ENCODE peak calls at places on chromosome 18, in six cellular contexts. A, D, H, M, U and R are unnamed samples.

GRCh38 chr18:61551586-61551985 is 218.4 kb downstream of the CDH20 start:
- DNase-seq in A (peak; percentile 88), M (no peak), D (peak; percentile 77), U (peak; percentile 20), H (peak; percentile 88), R (peak; percentile 79)

GRCh38 chr18:43533371-43533770 is 256.1 kb upstream of the SYT4 start:
- DNase-seq in M (no peak), A (no peak), H (no peak), D (no peak), U (no peak), R (no peak)

GRCh38 chr18:42745171-42745570 is 370.3 kb downstream of the RIT2 start:
- DNase-seq in M (no peak), H (no peak), A (no peak), U (no peak), D (no peak), R (no peak)

GRCh38 chr18:26386002-26386401 is 159.8 kb downstream of the TAF4B start:
- DNase-seq in M (no peak), D (no peak), A (peak; percentile 87), U (no peak), H (peak; percentile 46), R (no peak)

GRCh38 chr18:21486905-21487437 is 113.5 kb downstream of the ESCO1 start:
- DNase-seq in M (no peak), H (no peak), A (no peak), U (no peak), D (no peak), R (no peak)

GRCh38 chr18:70195852-70196434 is 9.5 kb downstream of the RTTN start:
- DNase-seq in D (peak; percentile 10), A (peak; percentile 57), H (peak; percentile 70), M (no peak), U (peak; percentile 9), R (no peak)

GRCh38 chr18:55124078-55124477 is 164.8 kb upstream of the CCDC68 start:
- DNase-seq in D (no peak), A (no peak), U (no peak), H (peak; percentile 16), M (no peak), R (no peak)

GRCh38 chr18:78737006-78737915 is 242.4 kb upstream of the SALL3 start:
- DNase-seq in D (no peak), A (no peak), U (no peak), M (no peak), H (no peak), R (no peak)

GRCh38 chr18:42559292-42559691 is 556.2 kb downstream of the RIT2 start:
- DNase-seq in D (no peak), H (no peak), M (no peak), A (no peak), U (no peak), R (no peak)

GRCh38 chr18:49655266-49656097 is 93.6 kb downstream of the LIPG start:
- DNase-seq in D (no peak), A (no peak), M (no peak), U (no peak), H (no peak), R (no peak)

GRCh38 chr18:29191263-29191662 is 1014.3 kb upstream of the CDH2 start:
- DNase-seq in M (no peak), D (no peak), H (peak; percentile 45), U (no peak), A (peak; percentile 14), R (no peak)

GRCh38 chr18:69956037-69956436 is 8.4 kb upstream of the CD226 start:
- DNase-seq in M (no peak), D (no peak), U (no peak), A (no peak), H (no peak), R (no peak)

GRCh38 chr18:79794851-79795250 is 2.9 kb upstream of the KCNG2 start:
- DNase-seq in A (no peak), H (no peak), U (no peak), M (peak; percentile 63), D (no peak), R (no peak)

GRCh38 chr18:45682181-45682580 is 41.8 kb upstream of the SLC14A1 start:
- DNase-seq in M (no peak), D (no peak), A (no peak), U (no peak), H (no peak), R (no peak)

GRCh38 chr18:5518179-5518770 is 25.5 kb downstream of the EPB41L3 start:
- DNase-seq in D (no peak), M (no peak), U (no peak), H (no peak), A (no peak), R (no peak)

GRCh38 chr18:629303-630150 is 27.9 kb upstream of the TYMS start:
- DNase-seq in A (no peak), U (no peak), D (no peak), M (no peak), H (no peak), R (no peak)

GRCh38 chr18:58687871-58688308 is 16.6 kb downstream of the MALT1 start:
- DNase-seq in U (no peak), M (no peak), A (peak; percentile 18), D (no peak), H (no peak), R (no peak)

GRCh38 chr18:79986726-79987125 is 1.6 kb downstream of the TXNL4A start:
- DNase-seq in H (no peak), M (no peak), D (no peak), U (no peak), A (peak; percentile 8), R (no peak)

GRCh38 chr18:55264108-55264507 is 304.8 kb upstream of the CCDC68 start:
- DNase-seq in U (no peak), A (peak; percentile 71), M (no peak), D (peak; percentile 16), H (peak; percentile 26), R (no peak)

GRCh38 chr18:2002178-2002577 is 569.1 kb downstream of the METTL4 start:
- DNase-seq in D (no peak), M (no peak), H (no peak), U (no peak), A (no peak), R (no peak)

GRCh38 chr18:22604390-22604985 is 186.8 kb upstream of the CTAGE1 start:
- DNase-seq in D (peak; percentile 63), H (peak; percentile 36), M (peak; percentile 68), A (peak; percentile 91), U (no peak), R (no peak)

GRCh38 chr18:57906852-57907251 is 103.7 kb upstream of the ATP8B1 start:
- DNase-seq in D (no peak), U (no peak), M (no peak), A (no peak), H (no peak), R (no peak)

GRCh38 chr18:39406941-39407340 is 1841.3 kb upstream of the CELF4 start:
- DNase-seq in U (no peak), D (peak; percentile 27), H (no peak), M (no peak), A (no peak), R (no peak)

GRCh38 chr18:61619783-61620182 is 273.0 kb downstream of the RNF152 start:
- DNase-seq in H (no peak), M (no peak), D (no peak), U (no peak), A (no peak), R (no peak)

GRCh38 chr18:49699303-49699702 is 114.0 kb downstream of the ACAA2 start:
- DNase-seq in A (no peak), M (no peak), H (no peak), D (no peak), U (no peak), R (no peak)

GRCh38 chr18:50812834-50813233 is 7.0 kb downstream of the MRO start:
- DNase-seq in A (no peak), U (no peak), D (no peak), H (no peak), M (no peak), R (no peak)

GRCh38 chr18:51666717-51667320 is 469.3 kb upstream of the MEX3C start:
- DNase-seq in H (no peak), A (no peak), U (no peak), D (no peak), M (peak; percentile 59), R (no peak)

GRCh38 chr18:74946646-74947045 is 262.3 kb downstream of the PTGR3 start:
- DNase-seq in U (no peak), A (no peak), H (peak; percentile 52), M (no peak), D (no peak), R (no peak)

GRCh38 chr18:26480897-26481795 is 67.2 kb downstream of the KCTD1 start:
- DNase-seq in U (no peak), A (peak; percentile 92), D (no peak), M (no peak), H (peak; percentile 96), R (peak; percentile 93)

GRCh38 chr18:24616638-24617037 is 156.2 kb downstream of the HRH4 start:
- DNase-seq in A (no peak), U (no peak), D (no peak), M (no peak), H (no peak), R (no peak)

GRCh38 chr18:7779226-7779625 is 212.1 kb downstream of the PTPRM start:
- DNase-seq in U (no peak), A (no peak), H (no peak), M (no peak), D (no peak), R (no peak)

GRCh38 chr18:74446178-74446577 is 10.9 kb downstream of the DIPK1C start:
- DNase-seq in U (no peak), M (no peak), A (no peak), D (no peak), H (no peak), R (no peak)

GRCh38 chr18:36127866-36128845 is 984 bp downstream of the SLC39A6 start:
- DNase-seq in D (peak; percentile 34), H (peak; percentile 69), U (peak; percentile 15), M (no peak), A (peak; percentile 37), R (no peak)
- H3K27ac ChIP-seq in D (peak overlapping the region; percentile 100), H (peak overlapping the region; percentile 82), U (peak overlapping the region; percentile 98), M (no peak overlapping the region), A (peak overlapping the region; percentile 98), R (peak overlapping the region; percentile 100)

GRCh38 chr18:3012306-3012919 is 531 bp downstream of the LPIN2 start:
- DNase-seq in M (peak; percentile 78), D (peak; percentile 41), A (peak; percentile 54), U (peak; percentile 41), H (peak; percentile 20), R (no peak)
- TF ChIP-seq POLR2A in M (no peak), D (no peak), A (no peak), U (no peak), H (no peak), R (no peak)

DNA sequence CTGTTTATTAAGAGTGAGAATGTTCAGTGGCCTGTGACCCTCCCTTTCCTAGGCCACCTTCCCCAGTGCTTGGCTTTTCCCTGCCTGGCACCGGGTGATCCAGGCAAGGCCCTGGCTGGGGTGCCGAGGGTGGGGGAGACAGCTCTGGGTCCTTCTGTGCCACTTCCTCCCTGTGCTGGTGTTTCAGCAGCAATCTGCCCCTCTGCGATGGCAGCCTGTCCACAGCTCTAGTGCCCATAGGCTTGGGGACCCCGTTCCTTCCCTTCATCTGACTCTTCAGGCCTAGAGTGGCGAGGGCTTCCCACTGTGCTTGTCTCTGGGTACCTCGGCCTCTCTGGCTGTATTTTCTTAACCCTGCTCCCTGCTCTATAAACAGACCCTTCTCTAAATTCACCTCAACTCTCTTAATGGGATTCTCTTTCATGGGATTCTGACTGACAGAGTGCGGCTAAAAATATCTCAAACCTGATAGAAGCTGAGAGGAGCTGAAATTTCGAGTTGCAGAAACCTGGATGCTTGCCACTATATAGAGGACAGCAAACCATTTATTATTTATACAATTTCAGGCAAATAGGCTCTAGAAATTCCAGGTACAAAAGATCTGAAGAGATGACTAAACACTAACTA is 460.9 kb downstream of the DLGAP1 start:
- DNase-seq in D (no peak), U (no peak), H (no peak), A (no peak), M (no peak), R (no peak)
- H3K27ac ChIP-seq in D (no peak overlapping the region), U (no peak overlapping the region), H (no peak overlapping the region), A (no peak overlapping the region), M (no peak overlapping the region), R (no peak overlapping the region)

GRCh38 chr18:13563390-13563805 is 163.0 kb downstream of the FAM210A start:
- DNase-seq in A (no peak), H (no peak), M (no peak), D (no peak), U (no peak), R (no peak)
- TF ChIP-seq POLR2A in A (no peak), H (no peak), M (no peak), D (no peak), U (no peak), R (no peak)